ENCODE peak calls at places on chromosomes 4 and X, in nine cellular contexts. C is EL; Z is endothelial cell; Y is HAP-1; U is mesothelial cell of epicardium; X is CD4-positive, alpha-beta memory T cell; L is NCI-H774; G is DMS79; B is transverse colon. I is an unnamed sample.

GRCh38 chr4:154049457-154050181 is 260.7 kb upstream of the SFRP2 start:
- DNase-seq in B (peak), G (no peak), C (no peak), Z (peak), U (no peak), Y (no peak), X (no peak), L (no peak), I (no peak)

GRCh38 chr4:187276786-187277408 is 553.2 kb upstream of the FAT1 start:
- DNase-seq in C (peak), G (no peak), U (no peak), X (no peak), Z (no peak), B (no peak), L (no peak), Y (no peak), I (no peak)

GRCh38 chr4:22962186-22962786 is 269.5 kb downstream of the GBA3 start:
- DNase-seq in Y (no peak), U (no peak), X (no peak), C (peak), B (no peak), L (no peak), Z (peak), G (no peak), I (no peak)

GRCh38 chr4:76252271-76252653 is 741 bp downstream of the FAM47E start:
- DNase-seq in X (no peak), C (no peak), B (no peak), L (no peak), U (no peak), Z (no peak), Y (no peak), G (no peak), I (no peak)

GRCh38 chr4:25884040-25884788 is 21.4 kb upstream of the SEL1L3 start:
- DNase-seq in Y (no peak), C (peak), U (no peak), X (no peak), B (no peak), Z (no peak), G (no peak), L (no peak), I (no peak)

GRCh38 chr4:36111180-36111579 is 133.1 kb downstream of the ARAP2 start:
- DNase-seq in B (no peak), Z (no peak), G (no peak), L (no peak), C (no peak), U (no peak), X (no peak), Y (no peak), I (no peak)

GRCh38 chrX:34868633-34869032 is 74.0 kb upstream of the FAM47B start:
- DNase-seq in U (no peak), Z (no peak), B (no peak), G (no peak), L (no peak), X (no peak), Y (peak), C (no peak), I (no peak)

GRCh38 chr4:76562851-76563803 is 128.1 kb downstream of the SHROOM3 start:
- DNase-seq in U (no peak), G (no peak), C (no peak), B (no peak), Y (no peak), L (no peak), Z (no peak), X (no peak), I (no peak)

GRCh38 chrX:45714864-45715263 is 514.2 kb upstream of the DIPK2B start:
- DNase-seq in U (no peak), C (peak), L (no peak), G (no peak), B (peak), Z (no peak), X (no peak), Y (no peak), I (no peak)

GRCh38 chr4:110005461-110006056 is 92.9 kb downstream of the EGF start:
- DNase-seq in Z (no peak), B (no peak), G (peak), X (peak), L (peak), Y (peak), U (no peak), C (peak), I (no peak)

GRCh38 chr4:188550296-188550695 is 411.1 kb downstream of the TRIML1 start:
- DNase-seq in B (no peak), X (no peak), Y (no peak), C (no peak), L (no peak), Z (no peak), U (no peak), G (no peak), I (no peak)

GRCh38 chr4:100070868-100071267 is 119.4 kb downstream of the DDIT4L start:
- DNase-seq in X (no peak), C (no peak), Z (no peak), G (no peak), L (no peak), U (no peak), B (no peak), Y (no peak), I (no peak)

GRCh38 chrX:133859860-133860259 is 125.5 kb downstream of the GPC3 start:
- DNase-seq in Z (no peak), B (no peak), X (no peak), Y (no peak), U (no peak), C (peak), L (no peak), G (no peak), I (no peak)

GRCh38 chr4:139223682-139224317 is 46.8 kb upstream of the ELF2 start:
- DNase-seq in U (no peak), Z (no peak), Y (no peak), B (no peak), L (no peak), C (peak), X (no peak), G (no peak), I (no peak)

GRCh38 chr4:478373-478772 is 20.6 kb downstream of the ZNF721 start:
- DNase-seq in L (no peak), G (no peak), C (peak), B (no peak), Y (no peak), Z (no peak), U (no peak), X (no peak), I (no peak)

GRCh38 chrX:84168574-84168973 is 19.4 kb downstream of the RPS6KA6 start:
- DNase-seq in B (no peak), Z (no peak), U (no peak), Y (no peak), X (no peak), G (no peak), L (no peak), C (peak), I (no peak)

GRCh38 chr4:185672618-185673017 is 137.3 kb upstream of the PDLIM3 start:
- DNase-seq in U (no peak), B (no peak), G (no peak), Y (no peak), Z (no peak), L (no peak), X (no peak), C (no peak), I (no peak)

GRCh38 chrX:135346975-135347374 is 37.7 kb downstream of the ETDC start:
- DNase-seq in Z (no peak), U (no peak), B (no peak), L (no peak), Y (no peak), X (no peak), G (no peak), C (no peak), I (no peak)

GRCh38 chrX:51876441-51876840 is 17.0 kb upstream of the MAGED1 start:
- DNase-seq in Y (no peak), X (no peak), B (no peak), L (no peak), Z (no peak), G (no peak), C (peak), U (no peak), I (no peak)

GRCh38 chr4:165784672-165785071 is 88.4 kb upstream of the TLL1 start:
- DNase-seq in G (no peak), Y (no peak), U (no peak), B (no peak), C (no peak), X (no peak), L (no peak), Z (no peak), I (no peak)

GRCh38 chr4:152577708-152578421 is 42.0 kb upstream of the FBXW7 start:
- DNase-seq in B (no peak), C (peak), L (no peak), Z (no peak), G (no peak), U (no peak), Y (no peak), X (no peak), I (no peak)

GRCh38 chr4:183831026-183831446 is 74.1 kb upstream of the STOX2 start:
- DNase-seq in L (no peak), X (no peak), U (no peak), Z (no peak), Y (no peak), C (no peak), G (no peak), B (no peak), I (peak)

GRCh38 chr4:72215198-72215597 is 183.4 kb downstream of the NPFFR2 start:
- DNase-seq in B (no peak), U (no peak), X (no peak), L (no peak), Y (no peak), G (no peak), Z (no peak), C (no peak), I (no peak)